ENCODE peak calls at places on chromosomes 11 and 22, in seven cellular contexts. One of them, this sample, is unnamed.

GRCh38 chr22:25368271-25368670 is 148.8 kb downstream of the CRYBB2 start:
- DNase-seq in NCI-H2171 treated with DMSO at 0.1 percent for 48 hours: no peak
- DNase-seq in T follicular helper cell: no peak
- DNase-seq in coronary artery: no peak
- DNase-seq in GM06990: no peak
- DNase-seq in AML-193: no peak
- DNase-seq in activated CD4-positive, CD25-positive, alpha-beta regulatory T cell treated with anti-CD3 and anti-CD28 coated beads, Interleukin-2, amount 50 U/mL, for 16 hours: no peak
- DNase-seq in this sample: no peak

GRCh38 chr22:36725366-36726006 is 21.9 kb upstream of the CACNG2 start:
- DNase-seq in NCI-H2171 treated with DMSO at 0.1 percent for 48 hours: no peak
- DNase-seq in T follicular helper cell: no peak
- DNase-seq in coronary artery: peak
- DNase-seq in GM06990: no peak
- DNase-seq in AML-193: no peak
- DNase-seq in activated CD4-positive, CD25-positive, alpha-beta regulatory T cell treated with anti-CD3 and anti-CD28 coated beads, Interleukin-2, amount 50 U/mL, for 16 hours: no peak
- DNase-seq in this sample: no peak

GRCh38 chr22:19689408-19689807 is 24.9 kb upstream of the SEPTIN5 start:
- DNase-seq in NCI-H2171 treated with DMSO at 0.1 percent for 48 hours: no peak
- DNase-seq in T follicular helper cell: no peak
- DNase-seq in coronary artery: no peak
- DNase-seq in GM06990: no peak
- DNase-seq in AML-193: no peak
- DNase-seq in activated CD4-positive, CD25-positive, alpha-beta regulatory T cell treated with anti-CD3 and anti-CD28 coated beads, Interleukin-2, amount 50 U/mL, for 16 hours: no peak
- DNase-seq in this sample: no peak

GRCh38 chr11:134592391-134592990 is 180.4 kb upstream of the B3GAT1 start:
- DNase-seq in NCI-H2171 treated with DMSO at 0.1 percent for 48 hours: no peak
- DNase-seq in T follicular helper cell: no peak
- DNase-seq in coronary artery: peak
- DNase-seq in GM06990: no peak
- DNase-seq in AML-193: peak
- DNase-seq in activated CD4-positive, CD25-positive, alpha-beta regulatory T cell treated with anti-CD3 and anti-CD28 coated beads, Interleukin-2, amount 50 U/mL, for 16 hours: no peak
- DNase-seq in this sample: peak

GRCh38 chr22:49770454-49771265 is 57.0 kb downstream of the BRD1 start:
- DNase-seq in NCI-H2171 treated with DMSO at 0.1 percent for 48 hours: no peak
- DNase-seq in T follicular helper cell: no peak
- DNase-seq in coronary artery: no peak
- DNase-seq in GM06990: no peak
- DNase-seq in AML-193: no peak
- DNase-seq in activated CD4-positive, CD25-positive, alpha-beta regulatory T cell treated with anti-CD3 and anti-CD28 coated beads, Interleukin-2, amount 50 U/mL, for 16 hours: no peak
- DNase-seq in this sample: no peak

GRCh38 chr11:8810331-8811301 is 100.4 kb upstream of the AKIP1 start:
- DNase-seq in NCI-H2171 treated with DMSO at 0.1 percent for 48 hours: peak
- DNase-seq in T follicular helper cell: no peak
- DNase-seq in coronary artery: peak
- DNase-seq in GM06990: peak
- DNase-seq in AML-193: no peak
- DNase-seq in activated CD4-positive, CD25-positive, alpha-beta regulatory T cell treated with anti-CD3 and anti-CD28 coated beads, Interleukin-2, amount 50 U/mL, for 16 hours: no peak
- DNase-seq in this sample: peak

GRCh38 chr11:77191823-77192495 is 63.9 kb downstream of the MYO7A start:
- DNase-seq in NCI-H2171 treated with DMSO at 0.1 percent for 48 hours: peak
- DNase-seq in T follicular helper cell: peak
- DNase-seq in coronary artery: no peak
- DNase-seq in GM06990: peak
- DNase-seq in AML-193: no peak
- DNase-seq in activated CD4-positive, CD25-positive, alpha-beta regulatory T cell treated with anti-CD3 and anti-CD28 coated beads, Interleukin-2, amount 50 U/mL, for 16 hours: peak
- DNase-seq in this sample: no peak

GRCh38 chr11:44566559-44566949 is 1.1 kb downstream of the CD82 start:
- DNase-seq in NCI-H2171 treated with DMSO at 0.1 percent for 48 hours: peak
- DNase-seq in T follicular helper cell: no peak
- DNase-seq in coronary artery: no peak
- DNase-seq in GM06990: no peak
- DNase-seq in AML-193: no peak
- DNase-seq in activated CD4-positive, CD25-positive, alpha-beta regulatory T cell treated with anti-CD3 and anti-CD28 coated beads, Interleukin-2, amount 50 U/mL, for 16 hours: no peak
- DNase-seq in this sample: no peak

GRCh38 chr11:27307232-27307631 is 55.8 kb downstream of the CCDC34 start:
- DNase-seq in NCI-H2171 treated with DMSO at 0.1 percent for 48 hours: no peak
- DNase-seq in T follicular helper cell: no peak
- DNase-seq in coronary artery: no peak
- DNase-seq in GM06990: no peak
- DNase-seq in AML-193: no peak
- DNase-seq in activated CD4-positive, CD25-positive, alpha-beta regulatory T cell treated with anti-CD3 and anti-CD28 coated beads, Interleukin-2, amount 50 U/mL, for 16 hours: no peak
- DNase-seq in this sample: no peak

GRCh38 chr11:10657308-10658271 is 36.0 kb downstream of the IRAG1 start:
- DNase-seq in NCI-H2171 treated with DMSO at 0.1 percent for 48 hours: no peak
- DNase-seq in T follicular helper cell: no peak
- DNase-seq in coronary artery: no peak
- DNase-seq in GM06990: peak
- DNase-seq in AML-193: no peak
- DNase-seq in activated CD4-positive, CD25-positive, alpha-beta regulatory T cell treated with anti-CD3 and anti-CD28 coated beads, Interleukin-2, amount 50 U/mL, for 16 hours: no peak
- DNase-seq in this sample: no peak

GRCh38 chr11:118870396-118871343 is 13.0 kb upstream of the CXCR5 start:
- DNase-seq in NCI-H2171 treated with DMSO at 0.1 percent for 48 hours: no peak
- DNase-seq in T follicular helper cell: no peak
- DNase-seq in coronary artery: peak
- DNase-seq in GM06990: peak
- DNase-seq in AML-193: no peak
- DNase-seq in activated CD4-positive, CD25-positive, alpha-beta regulatory T cell treated with anti-CD3 and anti-CD28 coated beads, Interleukin-2, amount 50 U/mL, for 16 hours: no peak
- DNase-seq in this sample: peak

GRCh38 chr11:111395081-111395480 is 16.0 kb upstream of the POU2AF1 start:
- DNase-seq in NCI-H2171 treated with DMSO at 0.1 percent for 48 hours: no peak
- DNase-seq in T follicular helper cell: no peak
- DNase-seq in coronary artery: no peak
- DNase-seq in GM06990: no peak
- DNase-seq in AML-193: no peak
- DNase-seq in activated CD4-positive, CD25-positive, alpha-beta regulatory T cell treated with anti-CD3 and anti-CD28 coated beads, Interleukin-2, amount 50 U/mL, for 16 hours: no peak
- DNase-seq in this sample: no peak

GRCh38 chr22:37180531-37181231 is 7.4 kb downstream of the C1QTNF6 start:
- DNase-seq in NCI-H2171 treated with DMSO at 0.1 percent for 48 hours: no peak
- DNase-seq in T follicular helper cell: no peak
- DNase-seq in coronary artery: no peak
- DNase-seq in GM06990: no peak
- DNase-seq in AML-193: no peak
- DNase-seq in activated CD4-positive, CD25-positive, alpha-beta regulatory T cell treated with anti-CD3 and anti-CD28 coated beads, Interleukin-2, amount 50 U/mL, for 16 hours: no peak
- DNase-seq in this sample: no peak

GRCh38 chr11:46106530-46107407 is 14.5 kb downstream of the PHF21A start:
- DNase-seq in NCI-H2171 treated with DMSO at 0.1 percent for 48 hours: no peak
- DNase-seq in T follicular helper cell: no peak
- DNase-seq in coronary artery: no peak
- DNase-seq in GM06990: no peak
- DNase-seq in AML-193: no peak
- DNase-seq in activated CD4-positive, CD25-positive, alpha-beta regulatory T cell treated with anti-CD3 and anti-CD28 coated beads, Interleukin-2, amount 50 U/mL, for 16 hours: no peak
- DNase-seq in this sample: no peak

GRCh38 chr11:115132829-115133228 is 371.4 kb downstream of the CADM1 start:
- DNase-seq in NCI-H2171 treated with DMSO at 0.1 percent for 48 hours: no peak
- DNase-seq in T follicular helper cell: no peak
- DNase-seq in coronary artery: no peak
- DNase-seq in GM06990: no peak
- DNase-seq in AML-193: no peak
- DNase-seq in activated CD4-positive, CD25-positive, alpha-beta regulatory T cell treated with anti-CD3 and anti-CD28 coated beads, Interleukin-2, amount 50 U/mL, for 16 hours: no peak
- DNase-seq in this sample: no peak

GRCh38 chr11:127492025-127492424 is 491.5 kb upstream of the KIRREL3 start:
- DNase-seq in NCI-H2171 treated with DMSO at 0.1 percent for 48 hours: no peak
- DNase-seq in T follicular helper cell: no peak
- DNase-seq in coronary artery: no peak
- DNase-seq in GM06990: no peak
- DNase-seq in AML-193: no peak
- DNase-seq in activated CD4-positive, CD25-positive, alpha-beta regulatory T cell treated with anti-CD3 and anti-CD28 coated beads, Interleukin-2, amount 50 U/mL, for 16 hours: no peak
- DNase-seq in this sample: no peak

GRCh38 chr11:86014221-86014620 is 54.7 kb downstream of the PICALM start:
- DNase-seq in NCI-H2171 treated with DMSO at 0.1 percent for 48 hours: no peak
- DNase-seq in T follicular helper cell: no peak
- DNase-seq in coronary artery: no peak
- DNase-seq in GM06990: no peak
- DNase-seq in AML-193: no peak
- DNase-seq in activated CD4-positive, CD25-positive, alpha-beta regulatory T cell treated with anti-CD3 and anti-CD28 coated beads, Interleukin-2, amount 50 U/mL, for 16 hours: no peak
- DNase-seq in this sample: no peak

GRCh38 chr11:47591764-47592163 is 2.4 kb downstream of the C1QTNF4 start:
- DNase-seq in NCI-H2171 treated with DMSO at 0.1 percent for 48 hours: no peak
- DNase-seq in T follicular helper cell: no peak
- DNase-seq in coronary artery: no peak
- DNase-seq in GM06990: no peak
- DNase-seq in AML-193: no peak
- DNase-seq in activated CD4-positive, CD25-positive, alpha-beta regulatory T cell treated with anti-CD3 and anti-CD28 coated beads, Interleukin-2, amount 50 U/mL, for 16 hours: no peak
- DNase-seq in this sample: no peak

GRCh38 chr11:46892109-46892508 is 26.2 kb downstream of the LRP4 start:
- DNase-seq in NCI-H2171 treated with DMSO at 0.1 percent for 48 hours: no peak
- DNase-seq in T follicular helper cell: no peak
- DNase-seq in coronary artery: no peak
- DNase-seq in GM06990: no peak
- DNase-seq in AML-193: no peak
- DNase-seq in activated CD4-positive, CD25-positive, alpha-beta regulatory T cell treated with anti-CD3 and anti-CD28 coated beads, Interleukin-2, amount 50 U/mL, for 16 hours: no peak
- DNase-seq in this sample: no peak

GRCh38 chr11:117663389-117663788 is 133.6 kb downstream of the DSCAML1 start:
- DNase-seq in NCI-H2171 treated with DMSO at 0.1 percent for 48 hours: no peak
- DNase-seq in T follicular helper cell: no peak
- DNase-seq in coronary artery: no peak
- DNase-seq in GM06990: no peak
- DNase-seq in AML-193: no peak
- DNase-seq in activated CD4-positive, CD25-positive, alpha-beta regulatory T cell treated with anti-CD3 and anti-CD28 coated beads, Interleukin-2, amount 50 U/mL, for 16 hours: no peak
- DNase-seq in this sample: no peak

GRCh38 chr22:26264162-26264561 is 94.9 kb downstream of the SEZ6L start:
- DNase-seq in NCI-H2171 treated with DMSO at 0.1 percent for 48 hours: no peak
- DNase-seq in T follicular helper cell: no peak
- DNase-seq in coronary artery: no peak
- DNase-seq in GM06990: no peak
- DNase-seq in AML-193: no peak
- DNase-seq in activated CD4-positive, CD25-positive, alpha-beta regulatory T cell treated with anti-CD3 and anti-CD28 coated beads, Interleukin-2, amount 50 U/mL, for 16 hours: no peak
- DNase-seq in this sample: no peak

GRCh38 chr22:39236321-39237275 is 8.2 kb downstream of the PDGFB start:
- DNase-seq in NCI-H2171 treated with DMSO at 0.1 percent for 48 hours: peak
- DNase-seq in T follicular helper cell: no peak
- DNase-seq in coronary artery: no peak
- DNase-seq in GM06990: peak
- DNase-seq in AML-193: peak
- DNase-seq in activated CD4-positive, CD25-positive, alpha-beta regulatory T cell treated with anti-CD3 and anti-CD28 coated beads, Interleukin-2, amount 50 U/mL, for 16 hours: no peak
- DNase-seq in this sample: no peak

GRCh38 chr11:20647976-20648565 is 21.3 kb upstream of the NELL1 start:
- DNase-seq in NCI-H2171 treated with DMSO at 0.1 percent for 48 hours: peak
- DNase-seq in T follicular helper cell: no peak
- DNase-seq in coronary artery: no peak
- DNase-seq in GM06990: no peak
- DNase-seq in AML-193: peak
- DNase-seq in activated CD4-positive, CD25-positive, alpha-beta regulatory T cell treated with anti-CD3 and anti-CD28 coated beads, Interleukin-2, amount 50 U/mL, for 16 hours: peak
- DNase-seq in this sample: no peak

GRCh38 chr11:1817511-1817910 is 17.3 kb upstream of the SYT8 start:
- DNase-seq in NCI-H2171 treated with DMSO at 0.1 percent for 48 hours: no peak
- DNase-seq in T follicular helper cell: no peak
- DNase-seq in coronary artery: no peak
- DNase-seq in GM06990: no peak
- DNase-seq in AML-193: no peak
- DNase-seq in activated CD4-positive, CD25-positive, alpha-beta regulatory T cell treated with anti-CD3 and anti-CD28 coated beads, Interleukin-2, amount 50 U/mL, for 16 hours: no peak
- DNase-seq in this sample: no peak

This sample was measured in left lobe of liver.